ENCODE peak calls at places on chromosomes 5 and 9, in seven cellular contexts. X, M, I, F, C, U and B are unnamed samples.

GRCh38 chr5:102762095-102762534 is 7.0 kb downstream of the PAM start:
- DNase-seq in X (peak; percentile 54), M (no peak), I (no peak), F (no peak), C (no peak), U (no peak), B (no peak)

GRCh38 chr9:96566401-96567202 is 53.0 kb downstream of the CDC14B start:
- DNase-seq in X (peak; percentile 26), M (peak; percentile 81), I (peak; percentile 77), F (no peak), C (peak; percentile 88), U (peak; percentile 31), B (peak; percentile 92)

GRCh38 chr9:72476617-72477375 is 44.6 kb upstream of the TMC1 start:
- DNase-seq in X (peak; percentile 23), M (no peak), I (no peak), F (peak; percentile 64), C (no peak), U (no peak), B (no peak)

GRCh38 chr5:159094745-159095144 is 5.0 kb downstream of the EBF1 start:
- DNase-seq in X (peak; percentile 94), M (peak; percentile 72), I (peak; percentile 50), F (no peak), C (peak; percentile 92), U (peak; percentile 74), B (peak; percentile 56)

GRCh38 chr9:124664143-124664542 is 107.0 kb downstream of the NR6A1 start:
- DNase-seq in X (peak; percentile 35), M (no peak), I (no peak), F (no peak), C (no peak), U (no peak), B (no peak)

GRCh38 chr9:112145886-112146285 is 29.2 kb downstream of the SUSD1 start:
- DNase-seq in X (no peak), M (no peak), I (no peak), F (no peak), C (no peak), U (no peak), B (no peak)

GRCh38 chr5:61575103-61575502 is 243.0 kb downstream of the ZSWIM6 start:
- DNase-seq in X (peak; percentile 74), M (no peak), I (peak; percentile 38), F (peak; percentile 92), C (no peak), U (no peak), B (no peak)

GRCh38 chr5:55289808-55290207 is 17.7 kb downstream of the DHX29 start:
- DNase-seq in X (no peak), M (no peak), I (no peak), F (no peak), C (no peak), U (no peak), B (no peak)

GRCh38 chr5:23208959-23209431 is 298.4 kb upstream of the PRDM9 start:
- DNase-seq in X (peak; percentile 72), M (peak; percentile 71), I (peak; percentile 62), F (peak; percentile 0), C (no peak), U (no peak), B (peak; percentile 56)

GRCh38 chr5:112870976-112871375 is 9.9 kb downstream of the SRP19 start:
- DNase-seq in X (no peak), M (no peak), I (no peak), F (no peak), C (no peak), U (no peak), B (no peak)

GRCh38 chr9:8895498-8896224 is 1096.1 kb upstream of the DMAC1 start:
- DNase-seq in X (peak; percentile 65), M (peak; percentile 79), I (peak; percentile 13), F (no peak), C (no peak), U (no peak), B (peak; percentile 15)

GRCh38 chr9:98859941-98860340 is 52.5 kb downstream of the GALNT12 start:
- DNase-seq in X (no peak), M (no peak), I (no peak), F (no peak), C (no peak), U (no peak), B (no peak)

GRCh38 chr5:136802382-136802781 is 437.0 kb upstream of the TRPC7 start:
- DNase-seq in X (peak; percentile 56), M (peak; percentile 5), I (no peak), F (no peak), C (no peak), U (no peak), B (no peak)

GRCh38 chr9:106575903-106576755 is 286.8 kb upstream of the ZNF462 start:
- DNase-seq in X (no peak), M (no peak), I (no peak), F (no peak), C (no peak), U (no peak), B (no peak)

GRCh38 chr5:135245521-135246499 is 153.2 kb downstream of the MACROH2A1 start:
- DNase-seq in X (peak; percentile 65), M (no peak), I (peak; percentile 62), F (no peak), C (peak; percentile 60), U (no peak), B (no peak)

GRCh38 chr9:93667627-93668026 is 91.2 kb downstream of the PHF2 start:
- DNase-seq in X (no peak), M (no peak), I (peak; percentile 10), F (no peak), C (peak; percentile 48), U (no peak), B (no peak)

GRCh38 chr9:114098021-114098659 is 952 bp downstream of the KIF12 start:
- DNase-seq in X (no peak), M (peak; percentile 69), I (no peak), F (no peak), C (no peak), U (no peak), B (no peak)

GRCh38 chr9:90870646-90871326 is 69.2 kb downstream of the SYK start:
- DNase-seq in X (peak; percentile 64), M (peak; percentile 51), I (peak; percentile 35), F (no peak), C (no peak), U (no peak), B (peak; percentile 52)

GRCh38 chr9:114271556-114272510 is 51.1 kb upstream of the ORM1 start:
- DNase-seq in X (peak; percentile 53), M (peak; percentile 42), I (peak; percentile 90), F (no peak), C (peak; percentile 75), U (no peak), B (peak; percentile 63)

DNA sequence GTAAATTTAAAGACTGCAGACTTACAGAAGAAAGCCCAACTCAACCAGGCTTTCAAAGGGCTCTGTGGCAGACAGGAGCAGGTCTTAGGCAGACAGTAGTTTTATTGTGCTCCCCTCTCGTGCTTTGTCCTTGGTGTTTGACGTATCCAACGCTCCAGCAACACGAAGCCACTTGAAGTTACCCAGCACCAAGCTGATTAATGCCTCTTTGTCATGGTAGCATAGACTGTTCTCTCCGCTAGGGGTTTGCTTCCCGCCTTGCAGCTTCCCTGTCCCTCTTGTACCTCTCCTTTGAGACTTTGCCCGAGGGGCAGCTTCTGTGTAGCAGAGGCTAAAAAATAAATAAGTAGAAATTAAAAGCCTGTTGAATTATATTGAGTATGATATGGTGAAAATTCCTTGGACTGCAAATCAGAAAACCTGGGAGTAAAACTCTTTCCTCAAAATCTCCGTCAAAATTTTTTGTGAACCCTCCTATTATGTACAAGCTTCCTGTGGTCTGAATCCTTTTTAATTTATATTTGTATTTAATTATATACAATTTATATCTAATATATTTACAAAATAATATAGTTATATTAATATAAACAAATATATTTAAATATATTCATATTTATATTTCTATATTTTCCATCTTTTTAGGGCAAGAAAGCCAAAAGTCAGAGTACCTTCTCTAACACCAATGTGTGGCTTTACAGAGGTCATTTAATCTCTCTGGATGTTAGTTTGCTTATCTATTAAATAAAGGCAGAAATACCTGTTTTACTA is 405.4 kb downstream of the DMAC1 start:
- DNase-seq in X (no peak), M (peak; percentile 18), I (no peak), F (no peak), C (no peak), U (no peak), B (no peak)
- TF ChIP-seq CTCF in X (no peak), M (no peak), I (no peak), F (no peak), C (no peak), U (no peak), B (no peak)

GRCh38 chr5:77844408-77845272 is 68.5 kb upstream of the TBCA start:
- DNase-seq in X (no peak), M (peak; percentile 32), I (no peak), F (no peak), C (no peak), U (no peak), B (peak; percentile 57)
- TF ChIP-seq CTCF in X (peak; percentile 18), M (peak; percentile 49), I (no peak), F (no peak), C (no peak), U (no peak), B (no peak)

GRCh38 chr9:37121881-37122280 is 1.5 kb downstream of the ZCCHC7 start:
- DNase-seq in X (no peak), M (no peak), I (no peak), F (no peak), C (no peak), U (no peak), B (no peak)

GRCh38 chr9:37117956-37118355 is 2.4 kb upstream of the ZCCHC7 start:
- DNase-seq in X (no peak), M (no peak), I (no peak), F (no peak), C (no peak), U (no peak), B (no peak)

GRCh38 chr9:37119360-37119759 is 1.0 kb upstream of the ZCCHC7 start:
- DNase-seq in X (no peak), M (no peak), I (no peak), F (no peak), C (no peak), U (no peak), B (no peak)

GRCh38 chr9:37119907-37120839 is at the start of gene ZCCHC7:
- DNase-seq in X (peak; percentile 97), M (peak; percentile 94), I (peak; percentile 96), F (peak; percentile 82), C (peak; percentile 98), U (peak; percentile 93), B (peak; percentile 98)
- TF ChIP-seq CTCF in X (no peak), M (no peak), I (no peak), F (no peak), C (no peak), U (no peak), B (no peak)

GRCh38 chr9:131856105-131856504 is 116.2 kb upstream of the RAPGEF1 start:
- DNase-seq in X (no peak), M (no peak), I (no peak), F (no peak), C (no peak), U (no peak), B (no peak)
- TF ChIP-seq CTCF in X (no peak), M (no peak), I (peak; percentile 51), F (no peak), C (no peak), U (no peak), B (no peak)